ENCODE peak calls at places on chromosome 22, in four cellular contexts. F, C, V and X are unnamed samples.
A peak's percentile ranks its signal among the peaks of the same experiment; 100 is the strongest.

GRCh38 chr22:50048836-50049235 is 9.3 kb downstream of the TTLL8 start:
- DNase-seq in V (no peak), F (no peak), C (no peak), X (no peak)

GRCh38 chr22:46734830-46735453 is 3.1 kb downstream of the CERK start:
- DNase-seq in C (no peak), V (no peak), F (no peak), X (no peak)

GRCh38 chr22:35949243-35949642 is 79.4 kb downstream of the RBFOX2 start:
- DNase-seq in C (no peak), F (no peak), V (no peak), X (no peak)

GRCh38 chr22:33861216-33861875 is 58.9 kb downstream of the LARGE1 start:
- DNase-seq in C (no peak), F (no peak), V (no peak), X (no peak)

GRCh38 chr22:40022536-40023225 is 27.9 kb downstream of the FAM83F start:
- DNase-seq in V (no peak), F (no peak), C (no peak), X (no peak)

GRCh38 chr22:40955516-40955915 is 4.3 kb downstream of the RBX1 start:
- DNase-seq in C (no peak), V (no peak), F (no peak), X (no peak)

GRCh38 chr22:19478466-19479357 is at the start of gene UFD1:
- DNase-seq in F (peak; percentile 91), V (peak; percentile 88), C (peak; percentile 63), X (peak; percentile 62)

GRCh38 chr22:40855104-40855959 is 1.1 kb downstream of the ST13 start:
- DNase-seq in F (no peak), C (no peak), V (no peak), X (no peak)

GRCh38 chr22:35961480-35961902 is 67.1 kb downstream of the RBFOX2 start:
- DNase-seq in V (peak; percentile 59), C (no peak), F (peak; percentile 80), X (peak; percentile 59)

GRCh38 chr22:46802608-46803027 is 40.2 kb downstream of the TBC1D22A start:
- DNase-seq in F (peak; percentile 45), C (no peak), V (no peak), X (no peak)

GRCh38 chr22:34334893-34335292 is 414.6 kb upstream of the LARGE1 start:
- DNase-seq in V (no peak), F (no peak), C (no peak), X (no peak)

GRCh38 chr22:36331912-36332622 is 55.7 kb downstream of the MYH9 start:
- DNase-seq in F (peak; percentile 91), C (peak; percentile 68), V (no peak), X (no peak)

GRCh38 chr22:49751968-49752597 is 75.6 kb downstream of the BRD1 start:
- DNase-seq in V (no peak), C (no peak), F (peak; percentile 43), X (no peak)

GRCh38 chr22:46577361-46578249 is 40.2 kb upstream of the CELSR1 start:
- DNase-seq in V (no peak), F (peak; percentile 71), C (no peak), X (no peak)

GRCh38 chr22:29456211-29456671 is 17.9 kb downstream of the RFPL1 start:
- DNase-seq in V (no peak), F (no peak), C (no peak), X (peak; percentile 86)

GRCh38 chr22:44351685-44352377 is 39.1 kb upstream of the SHISAL1 start:
- DNase-seq in V (no peak), F (peak; percentile 89), C (peak; percentile 87), X (peak; percentile 88)

GRCh38 chr22:49899530-49899929 is 18.7 kb downstream of the ALG12 start:
- DNase-seq in F (no peak), V (no peak), C (no peak), X (no peak)

DNA sequence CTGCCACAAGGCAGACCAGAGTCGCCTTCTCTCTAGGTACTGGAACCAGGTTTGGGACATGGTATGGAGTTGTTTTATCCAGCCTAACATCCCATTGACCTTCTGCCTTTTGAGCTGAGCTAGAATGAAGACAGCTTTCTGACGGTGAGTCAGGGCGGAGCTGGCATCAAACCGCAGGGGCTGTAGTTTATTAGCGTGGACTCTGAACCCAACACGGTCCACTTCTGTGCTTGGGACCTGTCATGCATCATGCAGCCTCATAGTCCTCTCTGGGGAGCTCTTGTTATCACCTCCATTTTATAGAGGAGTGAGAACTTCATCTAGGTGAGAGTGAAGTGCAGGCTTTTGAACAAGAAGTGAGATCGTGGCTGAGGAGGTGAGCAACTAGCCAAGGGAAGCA is 8.3 kb downstream of the GAL3ST1 start:
- DNase-seq in V (no peak), C (peak; percentile 22), F (no peak), X (no peak)
- H3K27ac ChIP-seq in V (no peak overlapping the region), C (no peak overlapping the region), F (no peak overlapping the region), X (no peak overlapping the region)

GRCh38 chr22:43136255-43136654 is 6.9 kb downstream of the MCAT start:
- DNase-seq in F (no peak), C (peak; percentile 14), V (peak; percentile 56), X (no peak)
- TF ChIP-seq CTCF in F (no peak), C (peak; percentile 67), V (peak; percentile 72), X (peak; percentile 86)

GRCh38 chr22:27580311-27580897 is 221.2 kb downstream of the MN1 start:
- DNase-seq in C (no peak), F (no peak), V (no peak), X (no peak)
- H3K4me3 ChIP-seq in C (no peak overlapping the region), F (no peak overlapping the region), V (no peak overlapping the region), X (no peak overlapping the region)

GRCh38 chr22:22955866-22956535 is 68.4 kb downstream of the IGLL5 start:
- DNase-seq in C (peak; percentile 68), V (peak; percentile 70), F (peak; percentile 79), X (peak; percentile 48)
- H3K27ac ChIP-seq in C (no peak overlapping the region), V (no peak overlapping the region), F (no peak overlapping the region), X (no peak overlapping the region)

DNA sequence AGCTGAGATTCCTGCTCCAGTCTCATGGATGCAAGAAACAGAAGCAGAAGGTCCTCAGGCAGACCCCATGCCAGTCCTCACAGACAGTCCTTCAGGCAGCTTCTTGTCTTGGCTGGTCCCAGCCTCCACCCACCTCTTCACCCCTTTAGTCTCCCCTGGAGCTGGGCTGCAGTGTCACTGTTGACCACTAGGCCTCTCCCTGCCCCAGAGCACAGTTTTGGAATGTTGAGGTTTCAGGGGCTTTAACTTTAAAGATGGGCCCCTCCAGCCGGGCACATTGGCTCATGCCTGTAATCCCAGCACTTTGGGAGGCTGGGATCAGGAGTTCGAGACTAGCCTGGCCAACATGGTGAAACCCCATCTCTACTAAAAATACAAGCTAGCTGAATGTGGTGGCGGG is 39.5 kb upstream of the GCAT start:
- DNase-seq in V (peak; percentile 62), F (no peak), C (no peak), X (no peak)
- TF ChIP-seq CTCF in V (peak; percentile 41), F (no peak), C (peak; percentile 47), X (peak; percentile 65)

DNA sequence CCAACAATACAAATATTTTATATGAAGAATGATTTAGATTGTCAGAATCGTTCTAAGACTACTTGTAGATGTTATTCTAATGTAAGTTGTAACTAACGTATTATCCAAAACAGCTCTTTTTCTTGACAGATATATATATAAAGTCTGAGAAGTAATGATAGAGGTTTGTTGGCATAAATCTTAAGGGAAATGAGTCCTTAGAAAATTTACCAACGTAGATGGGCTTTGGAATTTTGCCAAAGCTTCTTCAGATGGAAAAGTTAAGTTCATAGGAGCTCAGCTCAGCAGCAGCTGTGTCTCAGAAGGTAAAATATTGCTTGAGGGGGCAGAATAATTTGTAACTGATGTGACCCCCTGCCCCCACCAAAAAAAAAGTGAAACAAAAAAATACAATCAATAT is 66.7 kb downstream of the BID start:
- DNase-seq in F (no peak), V (no peak), C (no peak), X (no peak)
- H3K4me3 ChIP-seq in F (peak overlapping the region; percentile 39), V (no peak overlapping the region), C (no peak overlapping the region), X (peak overlapping the region; percentile 53)

GRCh38 chr22:30946354-30946753 is 22.2 kb downstream of the MORC2 start:
- DNase-seq in V (no peak), C (no peak), F (no peak), X (no peak)
- H3K27ac ChIP-seq in V (no peak overlapping the region), C (no peak overlapping the region), F (peak overlapping the region; percentile 17), X (no peak overlapping the region)

GRCh38 chr22:48366056-48366455 is 1461.6 kb downstream of the BRD1 start:
- DNase-seq in F (peak; percentile 40), V (peak; percentile 19), C (no peak), X (no peak)
- TF ChIP-seq CTCF in F (no peak), V (no peak), C (no peak), X (no peak)

DNA sequence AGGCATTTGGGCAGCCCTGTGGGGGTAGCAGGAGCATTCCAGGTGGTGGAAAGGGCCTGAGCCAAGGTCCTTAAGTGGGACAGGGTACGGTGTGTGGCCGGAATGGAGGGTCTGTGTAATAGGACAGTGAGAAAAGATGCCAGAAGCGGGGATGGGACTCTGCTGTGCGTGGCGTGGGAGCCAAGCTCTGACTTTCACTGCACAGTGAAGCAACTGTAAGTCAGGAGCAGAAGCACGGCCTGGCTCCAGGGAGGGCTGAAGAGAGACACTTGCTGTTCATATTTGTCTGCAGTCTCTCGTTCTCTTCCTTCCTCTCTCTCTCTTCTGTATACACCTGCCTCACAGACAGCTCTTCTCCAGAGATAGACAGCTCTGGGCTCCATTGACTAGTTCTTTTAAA is 1.9 kb downstream of the IL17RA start:
- DNase-seq in F (peak; percentile 63), V (no peak), C (no peak), X (no peak)
- H3K4me3 ChIP-seq in F (peak overlapping the region; percentile 63), V (no peak overlapping the region), C (no peak overlapping the region), X (no peak overlapping the region)